ENCODE peak calls at places on chromosomes 1 and 21, in eight cellular contexts. T, K, E, Z, C, X, Q and W are unnamed samples. For H3K27me3 and H3K4me1, the result is how much of the 10 kb centered on the place peaks cover.

GRCh38 chr1:28592314-28593071 is 428 bp downstream of the RAB42 start:
- DNase-seq in Z (no peak), K (no peak), E (no peak), T (no peak), Q (peak), X (no peak), C (peak), W (peak)

GRCh38 chr21:31310750-31311149 is 33.3 kb downstream of the TIAM1 start:
- DNase-seq in T (peak), K (peak), X (peak), Z (no peak), Q (no peak), C (no peak), E (no peak), W (no peak)

GRCh38 chr1:150272379-150272840 is at the start of gene C1orf54:
- DNase-seq in Z (no peak), K (peak), X (peak), Q (peak), E (peak), T (no peak), C (peak), W (peak)

GRCh38 chr1:185965870-185966269 is 231.7 kb downstream of the HMCN1 start:
- DNase-seq in K (no peak), X (no peak), E (no peak), T (no peak), Q (peak), C (no peak), Z (no peak), W (no peak)

GRCh38 chr1:117093870-117094621 is 27.5 kb downstream of the TRIM45 start:
- DNase-seq in Q (peak), E (no peak), K (peak), T (peak), C (no peak), Z (no peak), X (peak), W (no peak)

GRCh38 chr1:87478231-87478630 is 149.6 kb downstream of the LMO4 start:
- DNase-seq in Q (peak), Z (no peak), T (peak), C (peak), X (peak), E (no peak), K (peak), W (peak)

GRCh38 chr21:42220138-42220701 is 1.3 kb downstream of the ABCG1 start:
- DNase-seq in Q (peak), X (peak), K (peak), E (peak), T (peak), C (peak), Z (peak), W (peak)

GRCh38 chr1:234960722-234961467 is 167.7 kb downstream of the TOMM20 start:
- DNase-seq in Z (no peak), X (peak), C (peak), E (no peak), K (no peak), T (peak), Q (peak), W (no peak)

GRCh38 chr1:156641761-156642264 is at the start of gene BCAN:
- DNase-seq in T (no peak), E (peak), K (peak), X (no peak), Q (peak), C (no peak), Z (no peak), W (peak)

GRCh38 chr1:200075938-200076546 is 48.5 kb downstream of the NR5A2 start:
- DNase-seq in E (no peak), C (no peak), K (peak), Z (no peak), X (peak), T (peak), Q (peak), W (no peak)

GRCh38 chr1:87392241-87393192 is 63.8 kb downstream of the LMO4 start:
- DNase-seq in C (no peak), X (peak), Z (peak), K (peak), E (no peak), T (peak), Q (peak), W (no peak)

DNA sequence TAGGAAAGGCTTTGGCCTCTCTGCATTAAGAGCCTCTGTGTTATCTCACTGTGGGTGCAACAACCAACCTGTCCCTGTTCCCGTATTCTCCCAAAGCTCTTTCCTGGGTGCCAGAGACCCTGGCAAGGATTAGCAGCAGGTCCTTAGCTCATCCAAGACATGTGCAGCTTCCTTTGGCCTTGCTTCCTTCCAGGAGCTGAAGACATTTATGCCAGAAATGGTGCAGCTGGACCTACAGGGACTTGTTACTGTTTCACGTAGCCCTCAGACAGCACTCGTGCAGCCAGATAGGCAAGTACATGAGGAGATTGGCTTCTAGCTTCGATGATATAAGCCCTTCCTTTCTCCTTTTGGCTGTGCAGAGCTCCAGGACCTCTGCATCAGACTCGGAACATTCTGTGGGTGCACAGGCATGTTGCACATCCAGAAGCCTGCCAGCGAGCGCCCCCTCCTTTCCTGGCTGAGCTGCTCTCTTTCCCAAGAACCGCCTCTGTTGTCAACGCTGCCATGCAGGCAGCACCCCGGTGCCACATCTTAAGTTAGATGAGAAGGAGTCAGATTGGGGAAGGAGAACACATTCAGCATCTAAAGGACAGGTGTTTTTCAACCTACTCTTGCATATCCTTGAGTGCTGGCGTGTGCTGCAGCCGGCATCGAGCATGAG is 284.5 kb upstream of the PLXNA2 start:
- DNase-seq in K (no peak), X (no peak), Q (no peak), Z (no peak), E (no peak), T (no peak), C (no peak), W (no peak)
- H3K27me3 ChIP-seq in K (under half), X (under half), Q (under half), Z (under half), E (under half), T (under half), C (under half), W (under half)

GRCh38 chr1:4656533-4657140 is 2.2 kb downstream of the AJAP1 start:
- DNase-seq in T (no peak), Z (no peak), E (no peak), C (peak), X (no peak), Q (no peak), K (no peak), W (no peak)

GRCh38 chr1:4654764-4655673 is 610 bp downstream of the AJAP1 start:
- DNase-seq in T (no peak), X (no peak), K (no peak), Z (no peak), C (no peak), Q (peak), E (no peak), W (no peak)

GRCh38 chr1:4657244-4657789 is 2.9 kb downstream of the AJAP1 start:
- DNase-seq in E (peak), Z (no peak), K (no peak), X (no peak), Q (no peak), C (peak), T (no peak), W (no peak)

GRCh38 chr1:4653796-4654715 is at the start of gene AJAP1:
- DNase-seq in K (no peak), E (peak), T (no peak), X (no peak), C (no peak), Z (no peak), Q (no peak), W (no peak)

DNA sequence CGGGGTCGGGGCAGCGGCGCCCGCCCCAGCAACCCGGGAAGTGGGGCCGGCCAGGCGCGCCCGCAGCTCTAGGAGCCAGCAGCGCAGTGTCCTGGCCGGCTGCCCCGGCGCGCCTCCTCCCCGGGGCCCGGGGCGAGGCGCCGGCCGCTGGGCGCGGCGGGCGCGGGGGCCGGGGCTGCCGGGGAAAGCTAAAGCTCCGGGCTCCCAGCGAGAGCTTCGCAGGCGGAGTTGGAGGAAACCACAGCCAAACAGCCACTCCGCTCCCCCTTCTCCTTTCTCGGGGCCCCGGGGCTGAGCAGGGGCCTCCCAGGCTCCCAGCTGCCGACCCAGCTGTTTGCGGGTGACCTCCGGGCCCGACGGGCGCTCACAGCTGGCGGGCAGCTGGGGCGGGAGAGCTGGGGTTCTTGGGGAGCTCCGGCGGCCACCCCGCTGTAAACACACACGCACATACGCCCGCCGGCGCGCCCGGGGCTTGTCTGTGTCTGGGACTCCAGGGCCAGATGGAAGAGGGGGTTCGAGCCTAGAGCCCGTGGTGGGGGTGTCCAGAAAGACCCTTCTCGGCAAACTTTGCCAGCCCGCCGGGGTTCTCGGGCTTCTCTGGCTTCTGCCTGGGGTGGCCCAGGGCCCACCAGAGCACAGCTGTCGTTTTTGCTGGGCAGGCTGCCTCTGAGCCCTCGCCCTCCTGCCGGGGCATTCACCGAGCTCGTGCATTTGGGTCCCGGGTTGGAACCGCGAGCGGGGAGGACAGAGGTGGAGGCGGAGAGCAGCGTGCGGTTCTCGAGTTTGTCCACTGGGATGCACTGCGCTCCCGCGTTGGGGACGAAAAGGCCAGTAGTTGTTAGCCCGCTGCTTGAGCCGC is 1.5 kb downstream of the AJAP1 start:
- DNase-seq in Q (peak), E (peak), Z (peak), C (peak), T (peak), K (no peak), X (peak), W (peak)
- H3K4me1 ChIP-seq in Q (under half), E (under half), Z (under half), C (under half), T (under half), K (under half), X (under half), W (under half)

GRCh38 chr1:3993606-3994375 is 93.7 kb upstream of the C1orf174 start:
- DNase-seq in K (no peak), T (no peak), Q (no peak), Z (no peak), E (no peak), X (no peak), C (no peak), W (no peak)
- H3K27me3 ChIP-seq in K (under half), T (half or more), Q (under half), Z (under half), E (under half), X (under half), C (under half), W (half or more)

GRCh38 chr1:181541458-181541857 is 58.1 kb downstream of the CACNA1E start:
- DNase-seq in Z (no peak), T (no peak), K (no peak), E (no peak), X (no peak), Q (no peak), C (no peak), W (no peak)
- H3K4me1 ChIP-seq in Z (under half), T (under half), K (under half), E (under half), X (under half), Q (under half), C (under half), W (under half)

GRCh38 chr1:47711211-47711847 is 273.5 kb downstream of the FOXD2 start:
- DNase-seq in C (no peak), Q (no peak), E (no peak), X (no peak), Z (no peak), K (no peak), T (no peak), W (no peak)
- H3K27me3 ChIP-seq in C (under half), Q (half or more), E (under half), X (half or more), Z (half or more), K (under half), T (half or more), W (half or more)

GRCh38 chr1:21896026-21896425 is 41.1 kb downstream of the HSPG2 start:
- DNase-seq in X (no peak), Q (no peak), T (no peak), C (no peak), E (peak), K (no peak), Z (no peak), W (no peak)
- H3K4me1 ChIP-seq in X (under half), Q (half or more), T (under half), C (under half), E (half or more), K (under half), Z (half or more), W (half or more)